ENCODE peak calls at places on chromosomes 2 and 18, in nine cellular contexts. K is HCT116, X is IMR-90, G is tibial artery, N is body of pancreas, V is transverse colon, E is testis, Y is psoas muscle, O is A549. S is an unnamed sample.

GRCh38 chr2:71933467-71934319 is 214.0 kb downstream of the CYP26B1 start:
- DNase-seq in Y (no peak), N (no peak), K (peak), G (no peak), X (no peak), V (no peak), E (peak), O (no peak), S (peak)

GRCh38 chr18:9698497-9698896 is 9.6 kb upstream of the RAB31 start:
- DNase-seq in O (no peak), N (no peak), X (no peak), E (no peak), G (no peak), K (no peak), Y (no peak), V (no peak), S (no peak)

GRCh38 chr2:46171441-46171953 is 125.7 kb upstream of the EPAS1 start:
- DNase-seq in N (no peak), X (peak), O (no peak), K (peak), G (no peak), Y (no peak), V (no peak), E (no peak), S (peak)

GRCh38 chr2:80326861-80327260 is 22.3 kb upstream of the LRRTM1 start:
- DNase-seq in N (no peak), Y (no peak), E (no peak), G (no peak), X (no peak), V (no peak), O (no peak), K (no peak), S (no peak)

GRCh38 chr2:150168596-150168995 is 318.9 kb downstream of the RND3 start:
- DNase-seq in V (no peak), K (no peak), E (no peak), O (no peak), X (peak), Y (no peak), G (no peak), N (no peak), S (no peak)

GRCh38 chr2:96409543-96410184 is 74.1 kb downstream of the NCAPH start:
- DNase-seq in G (no peak), V (no peak), E (peak), X (no peak), Y (no peak), O (no peak), K (no peak), N (peak), S (no peak)

GRCh38 chr18:8602040-8602439 is 7.2 kb upstream of the RAB12 start:
- DNase-seq in O (no peak), E (no peak), Y (no peak), K (no peak), N (no peak), G (no peak), V (no peak), X (no peak), S (no peak)

GRCh38 chr2:160920791-160921303 is 239.4 kb upstream of the TANK start:
- DNase-seq in V (no peak), O (no peak), N (peak), K (no peak), Y (peak), G (peak), X (peak), E (peak), S (no peak)

GRCh38 chr2:104429978-104430740 is 423.8 kb upstream of the POU3F3 start:
- DNase-seq in Y (no peak), O (no peak), X (no peak), E (no peak), G (no peak), V (no peak), N (no peak), K (no peak), S (no peak)

GRCh38 chr18:59096098-59096779 is 43.4 kb upstream of the SEC11C start:
- DNase-seq in Y (no peak), G (no peak), N (peak), K (no peak), E (no peak), X (no peak), V (no peak), O (no peak), S (no peak)

GRCh38 chr2:39455826-39456225 is 18.7 kb upstream of the MAP4K3 start:
- DNase-seq in O (no peak), X (peak), E (no peak), N (no peak), G (no peak), K (no peak), Y (no peak), V (no peak), S (no peak)

GRCh38 chr18:33116376-33116775 is 324.1 kb downstream of the CCDC178 start:
- DNase-seq in K (no peak), V (peak), Y (no peak), E (no peak), G (no peak), O (no peak), N (peak), X (no peak), S (no peak)

GRCh38 chr2:88903744-88904353 is 212.4 kb downstream of the RPIA start:
- DNase-seq in E (peak), Y (no peak), X (peak), O (peak), K (peak), V (no peak), N (peak), G (no peak), S (no peak)

GRCh38 chr2:112161431-112162145 is 23.4 kb downstream of the FBLN7 start:
- DNase-seq in N (no peak), G (no peak), X (no peak), V (no peak), E (no peak), K (no peak), O (no peak), Y (no peak), S (peak)

GRCh38 chr2:89767581-89768435 is 1076.3 kb downstream of the RPIA start:
- DNase-seq in E (peak), Y (no peak), N (peak), O (no peak), G (peak), X (no peak), K (no peak), V (no peak), S (no peak)

GRCh38 chr18:28511421-28511821 is 334.5 kb upstream of the CDH2 start:
- DNase-seq in K (no peak), N (no peak), E (no peak), Y (no peak), V (no peak), G (no peak), X (peak), O (no peak), S (no peak)

GRCh38 chr18:47448956-47449355 is 197.5 kb upstream of the SKOR2 start:
- DNase-seq in K (no peak), E (no peak), O (no peak), G (no peak), N (no peak), X (no peak), V (no peak), Y (no peak), S (no peak)

GRCh38 chr2:177334940-177335543 is 57.5 kb upstream of the AGPS start:
- DNase-seq in V (no peak), X (peak), Y (no peak), E (peak), K (peak), N (no peak), O (peak), G (no peak), S (no peak)

GRCh38 chr2:134235771-134236170 is 18.1 kb upstream of the MGAT5 start:
- DNase-seq in V (no peak), G (no peak), Y (no peak), X (peak), K (no peak), O (no peak), N (no peak), E (no peak), S (no peak)

GRCh38 chr2:128504242-128505149 is 185.8 kb upstream of the HS6ST1 start:
- DNase-seq in E (peak), G (no peak), X (no peak), V (peak), Y (no peak), O (no peak), N (peak), K (no peak), S (peak)

GRCh38 chr2:58562281-58562680 is 321.2 kb upstream of the FANCL start:
- DNase-seq in E (no peak), O (no peak), G (no peak), Y (no peak), X (no peak), V (no peak), K (no peak), N (no peak), S (no peak)

GRCh38 chr2:44268259-44268649 is 7.0 kb upstream of the SLC3A1 start:
- DNase-seq in O (no peak), G (no peak), X (peak), E (no peak), V (no peak), K (no peak), Y (no peak), N (no peak), S (no peak)

GRCh38 chr2:218041302-218042165 is 27.5 kb upstream of the RUFY4 start:
- DNase-seq in O (no peak), G (no peak), Y (no peak), V (no peak), K (no peak), X (no peak), E (no peak), N (no peak), S (no peak)

GRCh38 chr2:217995741-217996141 is 7.1 kb downstream of the TNS1 start:
- DNase-seq in G (peak), K (no peak), O (no peak), E (peak), Y (peak), V (no peak), N (peak), X (no peak), S (no peak)

GRCh38 chr2:111671426-111672150 is 212.4 kb downstream of the ANAPC1 start:
- DNase-seq in N (peak), K (no peak), Y (peak), V (peak), E (no peak), O (no peak), G (peak), X (no peak), S (peak)

GRCh38 chr2:173415663-173416469 is 61.2 kb downstream of the CDCA7 start:
- DNase-seq in K (no peak), X (no peak), G (no peak), Y (no peak), N (no peak), O (no peak), V (no peak), E (no peak), S (no peak)

GRCh38 chr2:178830451-178830850 is 23.2 kb upstream of the TTN start:
- DNase-seq in V (no peak), N (no peak), E (no peak), X (no peak), O (no peak), Y (no peak), G (no peak), K (no peak), S (no peak)

GRCh38 chr2:65256088-65256487 is 28.5 kb downstream of the ACTR2 start:
- DNase-seq in E (no peak), N (no peak), X (no peak), K (no peak), G (no peak), V (no peak), O (no peak), Y (no peak), S (no peak)

GRCh38 chr2:127106998-127107621 is at the start of gene BIN1:
- DNase-seq in V (peak), K (peak), O (peak), E (peak), Y (peak), G (peak), X (peak), N (peak), S (peak)
- H3K27ac ChIP-seq in V (peak), K (peak), O (peak), E (peak), Y (peak), G (peak), X (peak), N (peak), S (peak)

GRCh38 chr2:42939411-42940206 is 147.2 kb upstream of the HAAO start:
- DNase-seq in K (no peak), X (no peak), N (no peak), O (no peak), G (no peak), E (no peak), V (peak), Y (no peak), S (peak)

GRCh38 chr2:42942990-42943493 is 150.7 kb upstream of the HAAO start:
- DNase-seq in O (no peak), V (no peak), Y (no peak), G (no peak), X (no peak), N (no peak), K (no peak), E (no peak), S (peak)

GRCh38 chr2:42938671-42939370 is 146.4 kb upstream of the HAAO start:
- DNase-seq in Y (no peak), V (no peak), G (no peak), O (no peak), X (no peak), K (no peak), E (no peak), N (no peak), S (no peak)

GRCh38 chr2:42942214-42942989 is 150.0 kb upstream of the HAAO start:
- DNase-seq in X (no peak), N (no peak), E (no peak), K (no peak), Y (no peak), G (no peak), V (no peak), O (no peak), S (no peak)

DNA sequence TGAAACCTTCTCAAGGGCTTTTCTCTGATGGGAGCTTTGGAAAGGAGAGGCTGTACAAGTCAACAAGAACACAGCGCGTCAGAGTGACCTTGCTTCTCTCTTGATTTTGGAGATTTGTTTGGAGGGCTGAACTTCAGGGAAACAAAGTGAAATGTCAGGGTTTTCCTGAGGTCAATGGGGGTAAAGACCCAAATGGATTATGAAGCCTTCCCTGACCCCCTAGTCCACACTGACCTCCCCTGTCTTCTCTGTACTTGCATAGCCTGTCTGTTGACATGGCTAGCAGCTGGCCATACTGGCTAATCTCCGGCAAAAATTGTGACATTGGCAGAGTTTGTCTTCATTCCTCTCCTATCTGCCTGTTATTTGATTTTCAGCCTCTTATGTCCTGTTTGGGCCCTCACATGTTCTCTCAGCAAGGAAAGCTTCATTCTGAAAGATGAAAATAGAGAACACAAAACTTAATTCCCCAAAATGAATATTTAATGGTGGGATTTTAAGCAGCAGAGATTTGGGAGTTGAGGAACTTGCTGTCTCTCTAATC is 149.3 kb upstream of the HAAO start:
- DNase-seq in X (no peak), K (no peak), Y (no peak), N (no peak), O (no peak), G (no peak), V (no peak), E (no peak), S (no peak)
- TF ChIP-seq CTCF in X (no peak), K (no peak), Y (no peak), N (no peak), O (no peak), G (no peak), V (no peak), E (no peak), S (no peak)

GRCh38 chr2:183063083-183063482 is 15.5 kb upstream of the DUSP19 start:
- DNase-seq in K (no peak), V (no peak), N (no peak), X (peak), E (no peak), G (no peak), O (peak), Y (no peak), S (no peak)
- H3K27ac ChIP-seq in K (no peak), V (no peak), N (no peak), X (no peak), E (no peak), G (no peak), O (no peak), Y (no peak), S (no peak)

GRCh38 chr2:67215636-67216035 is 181.5 kb upstream of the ETAA1 start:
- DNase-seq in G (no peak), X (peak), E (no peak), Y (no peak), V (no peak), K (no peak), N (no peak), O (no peak), S (no peak)
- TF ChIP-seq CTCF in G (no peak), X (no peak), E (no peak), Y (no peak), V (peak), K (no peak), N (no peak), O (no peak), S (no peak)

GRCh38 chr18:48742304-48742703 is 203.5 kb downstream of the CTIF start:
- DNase-seq in X (no peak), K (no peak), G (no peak), E (no peak), V (no peak), Y (no peak), N (no peak), O (no peak), S (no peak)

GRCh38 chr18:48741866-48742265 is 203.0 kb downstream of the CTIF start:
- DNase-seq in V (no peak), E (no peak), O (no peak), G (no peak), X (no peak), Y (no peak), K (no peak), N (no peak), S (no peak)

GRCh38 chr18:48740846-48741485 is 202.1 kb downstream of the CTIF start:
- DNase-seq in G (no peak), K (no peak), V (no peak), N (no peak), Y (peak), X (no peak), O (no peak), E (no peak), S (no peak)

GRCh38 chr18:48743046-48743445 is 204.2 kb downstream of the CTIF start:
- DNase-seq in V (no peak), G (peak), O (no peak), X (peak), E (peak), Y (peak), N (peak), K (no peak), S (peak)

DNA sequence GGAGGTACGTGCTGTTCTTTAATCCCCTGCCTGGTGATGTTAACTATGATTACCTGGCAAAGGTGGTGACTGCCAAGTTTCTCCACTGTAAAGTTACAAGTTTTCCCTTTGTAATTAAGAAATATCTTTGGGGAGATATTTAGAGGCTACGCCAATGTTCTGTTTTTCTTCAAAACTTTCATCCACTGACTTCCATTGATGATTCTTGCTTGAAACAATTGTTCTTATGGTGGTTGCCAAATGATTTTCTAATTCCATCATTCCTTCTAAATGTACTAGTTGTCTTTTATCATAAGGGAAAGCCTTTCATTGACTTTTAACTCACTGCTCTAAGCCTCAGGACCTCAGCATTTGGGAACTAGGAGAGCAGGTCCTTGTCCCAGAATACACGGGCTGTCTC is 205.5 kb downstream of the SMAD7 start:
- DNase-seq in N (no peak), K (no peak), X (no peak), E (no peak), V (no peak), Y (no peak), O (no peak), G (no peak), S (no peak)
- H3K27ac ChIP-seq in N (no peak), K (no peak), X (no peak), E (no peak), V (no peak), Y (no peak), O (no peak), G (peak), S (peak)

DNA sequence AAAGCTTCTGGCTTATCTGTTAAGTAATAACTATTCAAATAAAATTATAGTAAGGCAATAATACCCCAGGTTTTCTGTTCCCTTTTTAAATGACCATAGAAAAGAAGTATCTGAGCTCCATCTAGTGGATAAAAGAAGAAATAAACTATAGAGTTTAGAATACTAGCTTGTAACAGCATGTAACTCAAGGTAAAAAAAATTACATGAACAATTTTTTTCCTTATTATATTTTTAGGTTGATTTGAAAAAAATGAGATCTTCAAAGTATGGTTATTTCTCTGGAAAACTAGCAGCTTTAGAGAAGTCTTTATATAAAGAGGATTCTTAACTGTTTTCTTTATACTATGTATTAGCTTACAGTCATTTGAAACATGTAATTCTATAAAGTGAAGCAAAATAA is 58.1 kb downstream of the NCKAP1 start:
- DNase-seq in X (peak), K (peak), G (no peak), E (no peak), O (peak), Y (no peak), N (no peak), V (no peak), S (no peak)
- TF ChIP-seq CTCF in X (peak), K (peak), G (peak), E (no peak), O (peak), Y (peak), N (peak), V (peak), S (no peak)

DNA sequence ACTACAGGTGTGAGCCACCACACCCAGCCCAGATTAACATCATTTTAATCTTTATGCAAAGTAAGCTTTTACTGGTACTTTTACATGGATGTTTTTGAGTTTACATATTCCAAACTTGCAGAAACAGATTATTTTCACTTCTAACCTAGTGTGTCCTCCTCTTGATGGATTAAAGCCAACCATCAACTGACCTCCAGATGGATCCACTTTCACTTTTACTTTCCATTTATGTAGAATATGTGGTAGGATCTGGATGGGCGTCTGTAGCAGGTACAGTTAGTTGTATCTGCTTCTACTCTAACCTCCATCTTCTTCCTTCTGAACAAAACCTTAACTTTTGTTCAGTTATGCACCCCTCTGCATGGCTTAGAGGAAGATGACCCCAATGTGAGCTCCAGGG is 264.1 kb downstream of the CDH20 start:
- DNase-seq in E (no peak), X (no peak), V (no peak), Y (no peak), K (no peak), G (no peak), N (no peak), O (no peak), S (no peak)
- H3K27ac ChIP-seq in E (no peak), X (no peak), V (no peak), Y (no peak), K (no peak), G (no peak), N (no peak), O (no peak), S (no peak)

GRCh38 chr2:191566347-191566746 is 111.6 kb upstream of the NABP1 start:
- DNase-seq in Y (peak), X (peak), O (peak), G (peak), V (peak), N (peak), E (peak), K (peak), S (no peak)
- TF ChIP-seq CTCF in Y (peak), X (peak), O (peak), G (peak), V (peak), N (peak), E (peak), K (peak), S (peak)